ENCODE peak calls at places on chromosomes 5 and 9, in eight cellular contexts. Y, X, J, A, C, H, W and M are unnamed samples.
A peak's percentile ranks its signal among the peaks of the same experiment; 100 is the strongest.

GRCh38 chr5:31698667-31699066 is 59.7 kb downstream of the PDZD2 start:
- DNase-seq in Y (no peak), X (no peak), J (no peak), A (no peak), C (no peak), H (no peak), W (no peak), M (no peak)

GRCh38 chr5:67111779-67112178 is 84.8 kb downstream of the CD180 start:
- DNase-seq in Y (no peak), X (no peak), J (no peak), A (no peak), C (no peak), H (no peak), W (no peak), M (no peak)

GRCh38 chr5:178462846-178463245 is 127.3 kb downstream of the COL23A1 start:
- DNase-seq in Y (no peak), X (no peak), J (no peak), A (no peak), C (no peak), H (no peak), W (no peak), M (peak; percentile 8)

GRCh38 chr5:94832685-94833084 is 214.2 kb downstream of the SLF1 start:
- DNase-seq in Y (no peak), X (no peak), J (no peak), A (no peak), C (no peak), H (no peak), W (no peak), M (no peak)

GRCh38 chr9:109166171-109166770 is 778 bp downstream of the FRRS1L start:
- DNase-seq in Y (no peak), X (peak; percentile 74), J (no peak), A (no peak), C (no peak), H (no peak), W (no peak), M (no peak)

GRCh38 chr9:137221477-137222111 is 446 bp downstream of the RNF208 start:
- DNase-seq in Y (no peak), X (no peak), J (no peak), A (no peak), C (no peak), H (no peak), W (peak; percentile 49), M (no peak)

GRCh38 chr9:131310833-131311554 is 21.5 kb downstream of the PLPP7 start:
- DNase-seq in Y (no peak), X (no peak), J (no peak), A (peak; percentile 24), C (no peak), H (peak; percentile 10), W (no peak), M (no peak)

GRCh38 chr9:77999231-77999631 is 32.4 kb downstream of the GNAQ start:
- DNase-seq in Y (no peak), X (no peak), J (no peak), A (no peak), C (no peak), H (no peak), W (no peak), M (no peak)

GRCh38 chr5:168047043-168047668 is 244.3 kb upstream of the WWC1 start:
- DNase-seq in Y (no peak), X (peak; percentile 69), J (peak; percentile 37), A (peak; percentile 63), C (peak; percentile 18), H (peak; percentile 42), W (peak; percentile 39), M (peak; percentile 49)

GRCh38 chr5:148005788-148006520 is 57.8 kb upstream of the SPINK5 start:
- DNase-seq in Y (no peak), X (no peak), J (no peak), A (no peak), C (no peak), H (no peak), W (no peak), M (peak; percentile 15)

GRCh38 chr9:131186622-131187021 is 61.2 kb downstream of the NUP214 start:
- DNase-seq in Y (no peak), X (no peak), J (no peak), A (no peak), C (no peak), H (no peak), W (no peak), M (no peak)

GRCh38 chr9:715743-716400 is 125.6 kb upstream of the DMRT1 start:
- DNase-seq in Y (no peak), X (no peak), J (no peak), A (no peak), C (no peak), H (no peak), W (no peak), M (no peak)

GRCh38 chr9:22079873-22080341 is 70.8 kb upstream of the CDKN2B start:
- DNase-seq in Y (peak; percentile 65), X (no peak), J (no peak), A (no peak), C (no peak), H (no peak), W (no peak), M (peak; percentile 29)

GRCh38 chr5:41869150-41869738 is 981 bp downstream of the OXCT1 start:
- DNase-seq in Y (peak; percentile 73), X (no peak), J (no peak), A (peak; percentile 46), C (no peak), H (peak; percentile 5), W (peak; percentile 33), M (peak; percentile 12)

GRCh38 chr9:128706671-128707381 is 4.5 kb downstream of the PKN3 start:
- DNase-seq in Y (no peak), X (no peak), J (no peak), A (no peak), C (no peak), H (no peak), W (no peak), M (no peak)

GRCh38 chr9:536597-537511 is 304.6 kb upstream of the DMRT1 start:
- DNase-seq in Y (no peak), X (no peak), J (no peak), A (no peak), C (no peak), H (peak; percentile 26), W (peak; percentile 48), M (no peak)

GRCh38 chr5:154221371-154221896 is 30.9 kb downstream of the GALNT10 start:
- DNase-seq in Y (peak; percentile 42), X (no peak), J (peak; percentile 42), A (peak; percentile 50), C (no peak), H (no peak), W (no peak), M (peak; percentile 69)

GRCh38 chr9:111136180-111136579 is 97.9 kb upstream of the LPAR1 start:
- DNase-seq in Y (no peak), X (no peak), J (no peak), A (no peak), C (no peak), H (no peak), W (no peak), M (no peak)

GRCh38 chr5:71922584-71923106 is 184.6 kb upstream of the MAP1B start:
- DNase-seq in Y (no peak), X (no peak), J (peak; percentile 13), A (peak; percentile 26), C (no peak), H (peak; percentile 46), W (no peak), M (peak; percentile 57)

GRCh38 chr9:70142101-70142500 is 98.5 kb downstream of the MAMDC2 start:
- DNase-seq in Y (no peak), X (no peak), J (no peak), A (no peak), C (no peak), H (no peak), W (no peak), M (no peak)

GRCh38 chr9:83304686-83305085 is 233.5 kb downstream of the FRMD3 start:
- DNase-seq in Y (peak; percentile 84), X (no peak), J (no peak), A (peak; percentile 70), C (peak; percentile 53), H (peak; percentile 43), W (peak; percentile 61), M (no peak)

GRCh38 chr5:132323202-132323601 is 29.0 kb downstream of the SLC22A4 start:
- DNase-seq in Y (no peak), X (no peak), J (no peak), A (no peak), C (no peak), H (no peak), W (no peak), M (no peak)

GRCh38 chr9:89039664-89040063 is 48.4 kb downstream of the S1PR3 start:
- DNase-seq in Y (no peak), X (no peak), J (no peak), A (no peak), C (no peak), H (no peak), W (no peak), M (no peak)

GRCh38 chr9:120412425-120412951 is 167.5 kb downstream of the CDK5RAP2 start:
- DNase-seq in Y (no peak), X (no peak), J (no peak), A (no peak), C (no peak), H (peak; percentile 13), W (no peak), M (no peak)

GRCh38 chr5:14864181-14864812 is 7.3 kb downstream of the ANKH start:
- DNase-seq in Y (no peak), X (no peak), J (no peak), A (no peak), C (no peak), H (no peak), W (no peak), M (no peak)

GRCh38 chr5:80963966-80964481 is 3.9 kb downstream of the RASGRF2 start:
- DNase-seq in Y (no peak), X (no peak), J (no peak), A (no peak), C (no peak), H (no peak), W (no peak), M (no peak)

GRCh38 chr5:128154943-128155342 is 71.4 kb downstream of the SLC12A2 start:
- DNase-seq in Y (no peak), X (no peak), J (no peak), A (no peak), C (no peak), H (no peak), W (no peak), M (no peak)